ENCODE peak calls at places on chromosome 4, in ten cellular contexts. One of them, this sample, is unnamed.
A peak's percentile ranks its signal among the peaks of the same experiment; 100 is the strongest.

GRCh38 chr4:108270466-108271450 is 102.0 kb upstream of the LEF1 start:
- DNase-seq in left ventricle myocardium inferior: no peak
- DNase-seq in naive thymus-derived CD4-positive, alpha-beta T cell: no peak
- DNase-seq in tibial nerve: no peak
- DNase-seq in OCI-LY7: no peak
- DNase-seq in GM23248: peak; percentile 27
- DNase-seq in iPS DF 6.9: no peak
- DNase-seq in adipocyte: peak; percentile 24
- DNase-seq in CD4-positive, CD25-positive, alpha-beta regulatory T cell: no peak
- DNase-seq in uterus: no peak
- DNase-seq in this sample: no peak

GRCh38 chr4:39970559-39971270 is 7.0 kb downstream of the PDS5A start:
- DNase-seq in left ventricle myocardium inferior: no peak
- DNase-seq in naive thymus-derived CD4-positive, alpha-beta T cell: no peak
- DNase-seq in tibial nerve: no peak
- DNase-seq in OCI-LY7: peak; percentile 35
- DNase-seq in GM23248: no peak
- DNase-seq in iPS DF 6.9: no peak
- DNase-seq in adipocyte: peak; percentile 18
- DNase-seq in CD4-positive, CD25-positive, alpha-beta regulatory T cell: no peak
- DNase-seq in uterus: no peak
- DNase-seq in this sample: peak; percentile 63

GRCh38 chr4:111540661-111541060 is 604.6 kb upstream of the FAM241A start:
- DNase-seq in left ventricle myocardium inferior: no peak
- DNase-seq in naive thymus-derived CD4-positive, alpha-beta T cell: no peak
- DNase-seq in tibial nerve: no peak
- DNase-seq in OCI-LY7: no peak
- DNase-seq in GM23248: no peak
- DNase-seq in iPS DF 6.9: no peak
- DNase-seq in adipocyte: no peak
- DNase-seq in CD4-positive, CD25-positive, alpha-beta regulatory T cell: no peak
- DNase-seq in uterus: no peak
- DNase-seq in this sample: no peak

GRCh38 chr4:24730256-24731001 is 64.9 kb upstream of the SOD3 start:
- DNase-seq in left ventricle myocardium inferior: peak; percentile 59
- DNase-seq in naive thymus-derived CD4-positive, alpha-beta T cell: no peak
- DNase-seq in tibial nerve: peak; percentile 26
- DNase-seq in OCI-LY7: no peak
- DNase-seq in GM23248: peak; percentile 93
- DNase-seq in iPS DF 6.9: no peak
- DNase-seq in adipocyte: peak; percentile 51
- DNase-seq in CD4-positive, CD25-positive, alpha-beta regulatory T cell: no peak
- DNase-seq in uterus: peak; percentile 52
- DNase-seq in this sample: peak; percentile 75

GRCh38 chr4:79862842-79863241 is 210.2 kb downstream of the ANTXR2 start:
- DNase-seq in left ventricle myocardium inferior: no peak
- DNase-seq in naive thymus-derived CD4-positive, alpha-beta T cell: no peak
- DNase-seq in tibial nerve: no peak
- DNase-seq in OCI-LY7: no peak
- DNase-seq in GM23248: no peak
- DNase-seq in iPS DF 6.9: no peak
- DNase-seq in adipocyte: no peak
- DNase-seq in CD4-positive, CD25-positive, alpha-beta regulatory T cell: no peak
- DNase-seq in uterus: no peak
- DNase-seq in this sample: no peak

GRCh38 chr4:15914291-15914690 is 24.2 kb downstream of the FGFBP1 start:
- DNase-seq in left ventricle myocardium inferior: no peak
- DNase-seq in naive thymus-derived CD4-positive, alpha-beta T cell: no peak
- DNase-seq in tibial nerve: no peak
- DNase-seq in OCI-LY7: no peak
- DNase-seq in GM23248: no peak
- DNase-seq in iPS DF 6.9: no peak
- DNase-seq in adipocyte: no peak
- DNase-seq in CD4-positive, CD25-positive, alpha-beta regulatory T cell: no peak
- DNase-seq in uterus: no peak
- DNase-seq in this sample: no peak

GRCh38 chr4:25022741-25023140 is 8.0 kb downstream of the LGI2 start:
- DNase-seq in left ventricle myocardium inferior: no peak
- DNase-seq in naive thymus-derived CD4-positive, alpha-beta T cell: no peak
- DNase-seq in tibial nerve: no peak
- DNase-seq in OCI-LY7: no peak
- DNase-seq in GM23248: no peak
- DNase-seq in iPS DF 6.9: no peak
- DNase-seq in adipocyte: no peak
- DNase-seq in CD4-positive, CD25-positive, alpha-beta regulatory T cell: no peak
- DNase-seq in uterus: no peak
- DNase-seq in this sample: no peak

GRCh38 chr4:39913466-39913865 is 64.2 kb downstream of the PDS5A start:
- DNase-seq in left ventricle myocardium inferior: no peak
- DNase-seq in naive thymus-derived CD4-positive, alpha-beta T cell: no peak
- DNase-seq in tibial nerve: no peak
- DNase-seq in OCI-LY7: no peak
- DNase-seq in GM23248: no peak
- DNase-seq in iPS DF 6.9: no peak
- DNase-seq in adipocyte: no peak
- DNase-seq in CD4-positive, CD25-positive, alpha-beta regulatory T cell: no peak
- DNase-seq in uterus: no peak
- DNase-seq in this sample: no peak

GRCh38 chr4:57342406-57342805 is 232.2 kb upstream of the IGFBP7 start:
- DNase-seq in left ventricle myocardium inferior: no peak
- DNase-seq in naive thymus-derived CD4-positive, alpha-beta T cell: no peak
- DNase-seq in tibial nerve: no peak
- DNase-seq in OCI-LY7: no peak
- DNase-seq in GM23248: peak; percentile 81
- DNase-seq in iPS DF 6.9: no peak
- DNase-seq in adipocyte: peak; percentile 74
- DNase-seq in CD4-positive, CD25-positive, alpha-beta regulatory T cell: no peak
- DNase-seq in uterus: no peak
- DNase-seq in this sample: no peak

GRCh38 chr4:144591401-144591800 is 54.6 kb upstream of the HHIP start:
- DNase-seq in left ventricle myocardium inferior: no peak
- DNase-seq in naive thymus-derived CD4-positive, alpha-beta T cell: no peak
- DNase-seq in tibial nerve: no peak
- DNase-seq in OCI-LY7: no peak
- DNase-seq in GM23248: peak; percentile 83
- DNase-seq in iPS DF 6.9: no peak
- DNase-seq in adipocyte: peak; percentile 78
- DNase-seq in CD4-positive, CD25-positive, alpha-beta regulatory T cell: no peak
- DNase-seq in uterus: no peak
- DNase-seq in this sample: no peak

GRCh38 chr4:76199664-76200211 is 13.9 kb downstream of the SCARB2 start:
- DNase-seq in left ventricle myocardium inferior: peak; percentile 29
- DNase-seq in naive thymus-derived CD4-positive, alpha-beta T cell: no peak
- DNase-seq in tibial nerve: no peak
- DNase-seq in OCI-LY7: peak; percentile 76
- DNase-seq in GM23248: no peak
- DNase-seq in iPS DF 6.9: no peak
- DNase-seq in adipocyte: no peak
- DNase-seq in CD4-positive, CD25-positive, alpha-beta regulatory T cell: no peak
- DNase-seq in uterus: no peak
- DNase-seq in this sample: no peak

GRCh38 chr4:4734425-4734824 is 125.0 kb upstream of the MSX1 start:
- DNase-seq in left ventricle myocardium inferior: no peak
- DNase-seq in naive thymus-derived CD4-positive, alpha-beta T cell: no peak
- DNase-seq in tibial nerve: no peak
- DNase-seq in OCI-LY7: no peak
- DNase-seq in GM23248: no peak
- DNase-seq in iPS DF 6.9: no peak
- DNase-seq in adipocyte: peak; percentile 12
- DNase-seq in CD4-positive, CD25-positive, alpha-beta regulatory T cell: no peak
- DNase-seq in uterus: no peak
- DNase-seq in this sample: no peak

GRCh38 chr4:186676531-186677158 is 47.0 kb downstream of the FAT1 start:
- DNase-seq in left ventricle myocardium inferior: no peak
- DNase-seq in naive thymus-derived CD4-positive, alpha-beta T cell: no peak
- DNase-seq in tibial nerve: no peak
- DNase-seq in OCI-LY7: no peak
- DNase-seq in GM23248: peak; percentile 87
- DNase-seq in iPS DF 6.9: no peak
- DNase-seq in adipocyte: peak; percentile 87
- DNase-seq in CD4-positive, CD25-positive, alpha-beta regulatory T cell: no peak
- DNase-seq in uterus: no peak
- DNase-seq in this sample: no peak

GRCh38 chr4:10077492-10078335 is 38.9 kb downstream of the WDR1 start:
- DNase-seq in left ventricle myocardium inferior: peak; percentile 28
- DNase-seq in naive thymus-derived CD4-positive, alpha-beta T cell: no peak
- DNase-seq in tibial nerve: no peak
- DNase-seq in OCI-LY7: no peak
- DNase-seq in GM23248: peak; percentile 29
- DNase-seq in iPS DF 6.9: no peak
- DNase-seq in adipocyte: no peak
- DNase-seq in CD4-positive, CD25-positive, alpha-beta regulatory T cell: no peak
- DNase-seq in uterus: peak; percentile 30
- DNase-seq in this sample: peak; percentile 67

GRCh38 chr4:42397635-42398447 is 553 bp downstream of the SHISA3 start:
- DNase-seq in left ventricle myocardium inferior: peak; percentile 28
- DNase-seq in naive thymus-derived CD4-positive, alpha-beta T cell: no peak
- DNase-seq in tibial nerve: no peak
- DNase-seq in OCI-LY7: peak; percentile 17
- DNase-seq in GM23248: peak; percentile 36
- DNase-seq in iPS DF 6.9: no peak
- DNase-seq in adipocyte: no peak
- DNase-seq in CD4-positive, CD25-positive, alpha-beta regulatory T cell: peak; percentile 12
- DNase-seq in uterus: no peak
- DNase-seq in this sample: no peak

DNA sequence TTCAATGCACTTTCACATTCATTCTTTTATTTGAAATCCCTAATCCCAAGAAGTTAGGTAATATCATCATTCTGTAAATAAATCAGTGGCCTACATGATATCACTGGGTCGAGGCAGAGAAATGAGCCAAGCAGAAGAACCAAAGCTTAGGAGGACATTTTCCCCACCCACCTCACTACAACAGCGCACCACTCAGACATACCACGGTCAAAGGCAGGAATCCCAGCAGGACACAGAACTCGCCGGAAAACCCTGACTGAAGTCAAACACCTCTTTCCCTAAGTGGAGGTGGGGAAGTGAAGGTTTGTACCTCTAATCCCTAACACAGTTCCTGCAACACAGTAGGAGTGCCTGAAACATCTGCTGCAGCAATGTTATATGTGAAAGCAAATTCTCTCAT is 21.5 kb downstream of the RELL1 start:
- DNase-seq in left ventricle myocardium inferior: no peak
- DNase-seq in naive thymus-derived CD4-positive, alpha-beta T cell: no peak
- DNase-seq in tibial nerve: no peak
- DNase-seq in OCI-LY7: no peak
- DNase-seq in GM23248: no peak
- DNase-seq in iPS DF 6.9: no peak
- DNase-seq in adipocyte: no peak
- DNase-seq in CD4-positive, CD25-positive, alpha-beta regulatory T cell: no peak
- DNase-seq in uterus: no peak
- DNase-seq in this sample: no peak
- H3K4me1 ChIP-seq in left ventricle myocardium inferior: peaks cover 81% of the 10 kb centered on the region
- H3K4me1 ChIP-seq in naive thymus-derived CD4-positive, alpha-beta T cell: peaks cover 22% of the 10 kb centered on the region
- H3K4me1 ChIP-seq in tibial nerve: peaks cover 77% of the 10 kb centered on the region
- H3K4me1 ChIP-seq in OCI-LY7: peaks cover 13% of the 10 kb centered on the region
- H3K4me1 ChIP-seq in GM23248: peaks cover 29% of the 10 kb centered on the region
- H3K4me1 ChIP-seq in iPS DF 6.9: peaks cover 4% of the 10 kb centered on the region
- H3K4me1 ChIP-seq in adipocyte: peaks cover 40% of the 10 kb centered on the region
- H3K4me1 ChIP-seq in CD4-positive, CD25-positive, alpha-beta regulatory T cell: peaks cover 11% of the 10 kb centered on the region
- H3K4me1 ChIP-seq in uterus: peaks cover 4% of the 10 kb centered on the region
- H3K4me1 ChIP-seq in this sample: peaks cover 66% of the 10 kb centered on the region

GRCh38 chr4:102501176-102501634 is at the start of gene NFKB1:
- DNase-seq in left ventricle myocardium inferior: peak; percentile 59
- DNase-seq in naive thymus-derived CD4-positive, alpha-beta T cell: peak; percentile 72
- DNase-seq in tibial nerve: peak; percentile 31
- DNase-seq in OCI-LY7: peak; percentile 78
- DNase-seq in GM23248: peak; percentile 84
- DNase-seq in iPS DF 6.9: no peak
- DNase-seq in adipocyte: peak; percentile 82
- DNase-seq in CD4-positive, CD25-positive, alpha-beta regulatory T cell: peak; percentile 79
- DNase-seq in uterus: peak; percentile 56
- DNase-seq in this sample: peak; percentile 87
- H3K4me1 ChIP-seq in left ventricle myocardium inferior: peaks cover 60% of the 10 kb centered on the region
- H3K4me1 ChIP-seq in naive thymus-derived CD4-positive, alpha-beta T cell: peaks cover 9% of the 10 kb centered on the region
- H3K4me1 ChIP-seq in tibial nerve: peaks cover 52% of the 10 kb centered on the region
- H3K4me1 ChIP-seq in OCI-LY7: peaks cover 26% of the 10 kb centered on the region
- H3K4me1 ChIP-seq in GM23248: peaks cover 40% of the 10 kb centered on the region
- H3K4me1 ChIP-seq in iPS DF 6.9: no peaks in the 10 kb centered on the region
- H3K4me1 ChIP-seq in adipocyte: peaks cover 32% of the 10 kb centered on the region
- H3K4me1 ChIP-seq in CD4-positive, CD25-positive, alpha-beta regulatory T cell: peaks cover 40% of the 10 kb centered on the region
- H3K4me1 ChIP-seq in uterus: peaks cover 10% of the 10 kb centered on the region
- H3K4me1 ChIP-seq in this sample: peaks cover 44% of the 10 kb centered on the region

DNA sequence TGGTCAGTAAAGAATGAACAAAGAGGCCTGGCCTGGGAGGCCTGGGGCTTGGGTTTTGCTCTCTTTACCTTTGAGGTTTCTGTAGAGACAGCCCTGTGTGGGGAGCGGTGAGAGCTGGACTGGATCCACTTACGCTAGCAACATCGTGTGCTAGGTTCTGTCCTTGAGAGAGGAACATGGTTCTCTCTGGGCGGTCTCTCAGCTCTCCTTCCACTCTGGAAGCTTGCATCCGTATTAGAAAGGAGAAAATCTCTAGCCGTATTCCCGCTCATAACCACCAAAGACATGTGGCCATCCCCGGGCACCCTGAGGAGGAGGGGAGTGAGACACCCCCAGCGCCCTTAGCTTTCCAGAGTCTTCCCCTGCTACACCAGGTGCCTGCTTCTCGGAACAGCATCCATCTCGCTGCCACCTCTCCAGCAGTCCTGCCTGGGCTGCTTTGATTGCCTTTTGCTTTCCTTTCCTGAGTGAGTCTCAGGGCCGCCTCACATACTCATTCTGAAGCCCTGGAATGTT is 1.3 kb downstream of the TADA2B start:
- DNase-seq in left ventricle myocardium inferior: no peak
- DNase-seq in naive thymus-derived CD4-positive, alpha-beta T cell: no peak
- DNase-seq in tibial nerve: no peak
- DNase-seq in OCI-LY7: no peak
- DNase-seq in GM23248: peak; percentile 45
- DNase-seq in iPS DF 6.9: no peak
- DNase-seq in adipocyte: peak; percentile 34
- DNase-seq in CD4-positive, CD25-positive, alpha-beta regulatory T cell: no peak
- DNase-seq in uterus: no peak
- DNase-seq in this sample: no peak
- H3K4me1 ChIP-seq in left ventricle myocardium inferior: peaks cover 80% of the 10 kb centered on the region
- H3K4me1 ChIP-seq in naive thymus-derived CD4-positive, alpha-beta T cell: peaks cover 33% of the 10 kb centered on the region
- H3K4me1 ChIP-seq in tibial nerve: peaks cover 53% of the 10 kb centered on the region
- H3K4me1 ChIP-seq in OCI-LY7: peaks cover 37% of the 10 kb centered on the region
- H3K4me1 ChIP-seq in GM23248: peaks cover 32% of the 10 kb centered on the region
- H3K4me1 ChIP-seq in iPS DF 6.9: no peaks in the 10 kb centered on the region
- H3K4me1 ChIP-seq in adipocyte: peaks cover 34% of the 10 kb centered on the region
- H3K4me1 ChIP-seq in CD4-positive, CD25-positive, alpha-beta regulatory T cell: peaks cover 52% of the 10 kb centered on the region
- H3K4me1 ChIP-seq in uterus: peaks cover 6% of the 10 kb centered on the region
- H3K4me1 ChIP-seq in this sample: peaks cover 32% of the 10 kb centered on the region

DNA sequence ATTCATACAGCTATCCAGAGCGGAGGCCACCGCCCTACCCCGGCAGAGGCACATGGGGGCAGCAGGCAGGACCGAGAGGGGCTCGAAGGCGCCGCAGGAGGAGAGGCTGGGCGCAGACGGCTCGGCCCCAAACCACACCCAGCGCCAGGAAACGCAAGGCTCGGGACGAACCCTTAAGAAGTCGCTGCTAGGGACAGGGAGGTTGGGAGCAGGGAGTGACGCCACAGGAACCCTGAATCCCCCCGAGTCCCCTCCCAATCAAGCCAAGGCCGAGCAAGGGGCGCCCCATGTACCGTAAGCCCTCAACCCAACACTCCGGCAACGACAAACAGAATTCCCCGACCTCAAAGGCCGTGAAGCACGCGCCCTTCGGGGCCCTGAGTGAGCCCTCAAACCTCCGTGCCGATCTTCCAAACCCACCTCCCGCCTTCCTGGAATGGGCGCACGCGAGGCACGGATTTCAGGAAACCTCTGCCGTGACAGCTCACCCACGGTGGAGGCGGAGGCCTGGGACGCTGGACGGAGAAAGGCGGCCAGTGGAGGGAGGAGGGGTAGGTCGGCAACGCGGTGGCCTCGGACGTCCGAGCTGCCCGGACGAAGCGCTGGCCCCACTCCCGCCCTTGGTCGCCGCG is 1.8 kb downstream of the ZFYVE28 start:
- DNase-seq in left ventricle myocardium inferior: peak; percentile 38
- DNase-seq in naive thymus-derived CD4-positive, alpha-beta T cell: no peak
- DNase-seq in tibial nerve: no peak
- DNase-seq in OCI-LY7: no peak
- DNase-seq in GM23248: peak; percentile 59
- DNase-seq in iPS DF 6.9: no peak
- DNase-seq in adipocyte: peak; percentile 54
- DNase-seq in CD4-positive, CD25-positive, alpha-beta regulatory T cell: no peak
- DNase-seq in uterus: no peak
- DNase-seq in this sample: peak; percentile 72
- H3K4me1 ChIP-seq in left ventricle myocardium inferior: peaks cover 64% of the 10 kb centered on the region
- H3K4me1 ChIP-seq in naive thymus-derived CD4-positive, alpha-beta T cell: peaks cover 49% of the 10 kb centered on the region
- H3K4me1 ChIP-seq in tibial nerve: peaks cover 69% of the 10 kb centered on the region
- H3K4me1 ChIP-seq in OCI-LY7: peaks cover 26% of the 10 kb centered on the region
- H3K4me1 ChIP-seq in GM23248: peaks cover 19% of the 10 kb centered on the region
- H3K4me1 ChIP-seq in iPS DF 6.9: peaks cover 16% of the 10 kb centered on the region
- H3K4me1 ChIP-seq in adipocyte: peaks cover 25% of the 10 kb centered on the region
- H3K4me1 ChIP-seq in CD4-positive, CD25-positive, alpha-beta regulatory T cell: peaks cover 67% of the 10 kb centered on the region
- H3K4me1 ChIP-seq in uterus: no peaks in the 10 kb centered on the region
- H3K4me1 ChIP-seq in this sample: peaks cover 34% of the 10 kb centered on the region

This sample was measured in upper lobe of right lung.